ENCODE peak calls at places on chromosome 1, in eight cellular contexts. A is K562; K is ACHN; J is Ammon's horn; U is HS-5; I is amniotic stem cell; V is stimulated activated CD8-positive, alpha-beta memory T cell treated with anti-CD3 and anti-CD28 coated beads, Interleukin-15, amount 100 ng/mL, for 24 hours; R is activated CD4-positive, alpha-beta T cell treated with anti-CD3 and anti-CD28 coated beads, Interleukin-2, amount 50 U/mL, for 48 hours. W is an unnamed sample.

GRCh38 chr1:225603538-225604354 is 49.2 kb downstream of the ENAH start:
- DNase-seq in A (no peak), K (peak; percentile 54), J (no peak), U (peak; percentile 32), I (no peak), V (no peak), R (no peak), W (no peak)

GRCh38 chr1:159429074-159429861 is 2.7 kb upstream of the OR10J4 start:
- DNase-seq in A (no peak), K (peak; percentile 49), J (no peak), U (peak; percentile 87), I (peak; percentile 68), V (no peak), R (no peak), W (no peak)

GRCh38 chr1:160704250-160704649 is 7.4 kb downstream of the CD48 start:
- DNase-seq in A (no peak), K (no peak), J (peak; percentile 31), U (no peak), I (no peak), V (no peak), R (no peak), W (peak; percentile 7)

GRCh38 chr1:108075055-108075454 is 110.1 kb upstream of the VAV3 start:
- DNase-seq in A (no peak), K (no peak), J (no peak), U (no peak), I (no peak), V (no peak), R (no peak), W (no peak)

GRCh38 chr1:27137022-27137542 is 17.8 kb downstream of the SLC9A1 start:
- DNase-seq in A (peak; percentile 83), K (no peak), J (peak; percentile 69), U (no peak), I (no peak), V (peak; percentile 35), R (peak; percentile 83), W (peak; percentile 24)

GRCh38 chr1:211947396-211948295 is 87.7 kb downstream of the INTS7 start:
- DNase-seq in A (no peak), K (no peak), J (no peak), U (no peak), I (no peak), V (no peak), R (no peak), W (no peak)

GRCh38 chr1:240765732-240766363 is 153.9 kb upstream of the GREM2 start:
- DNase-seq in A (no peak), K (peak; percentile 76), J (no peak), U (peak; percentile 31), I (peak; percentile 42), V (no peak), R (no peak), W (no peak)

GRCh38 chr1:54037476-54037875 is 15.5 kb downstream of the TMEM59 start:
- DNase-seq in A (no peak), K (no peak), J (no peak), U (no peak), I (no peak), V (no peak), R (no peak), W (no peak)

GRCh38 chr1:1020415-1021009 is 592 bp downstream of the AGRN start:
- DNase-seq in A (peak; percentile 68), K (peak; percentile 36), J (no peak), U (no peak), I (no peak), V (no peak), R (peak; percentile 35), W (no peak)

GRCh38 chr1:22773981-22774471 is 63.4 kb downstream of the EPHB2 start:
- DNase-seq in A (no peak), K (no peak), J (peak; percentile 80), U (no peak), I (no peak), V (no peak), R (no peak), W (peak; percentile 63)

GRCh38 chr1:37633040-37633949 is 1.4 kb downstream of the RSPO1 start:
- DNase-seq in A (no peak), K (no peak), J (no peak), U (no peak), I (no peak), V (no peak), R (no peak), W (no peak)

GRCh38 chr1:160993544-160993943 is 27.4 kb downstream of the F11R start:
- DNase-seq in A (peak; percentile 54), K (peak; percentile 50), J (no peak), U (peak; percentile 37), I (peak; percentile 53), V (no peak), R (no peak), W (peak; percentile 8)

GRCh38 chr1:93801471-93801870 is 77.5 kb downstream of the DNTTIP2 start:
- DNase-seq in A (no peak), K (no peak), J (no peak), U (no peak), I (no peak), V (no peak), R (no peak), W (no peak)

GRCh38 chr1:59017501-59018231 is 233.8 kb upstream of the JUN start:
- DNase-seq in A (no peak), K (no peak), J (no peak), U (no peak), I (no peak), V (no peak), R (no peak), W (no peak)

GRCh38 chr1:203986887-203987461 is 85.9 kb upstream of the SOX13 start:
- DNase-seq in A (no peak), K (no peak), J (no peak), U (no peak), I (no peak), V (no peak), R (no peak), W (no peak)

GRCh38 chr1:98035587-98035986 is 114.8 kb upstream of the DPYD start:
- DNase-seq in A (no peak), K (no peak), J (no peak), U (no peak), I (no peak), V (no peak), R (no peak), W (no peak)

GRCh38 chr1:218156602-218157001 is 128.5 kb upstream of the RRP15 start:
- DNase-seq in A (no peak), K (no peak), J (no peak), U (no peak), I (no peak), V (no peak), R (no peak), W (no peak)

GRCh38 chr1:224312025-224312424 is 17.9 kb downstream of the NVL start:
- DNase-seq in A (no peak), K (no peak), J (no peak), U (no peak), I (no peak), V (no peak), R (no peak), W (no peak)

GRCh38 chr1:31227891-31228290 is 11.8 kb downstream of the NKAIN1 start:
- DNase-seq in A (no peak), K (no peak), J (peak; percentile 90), U (no peak), I (no peak), V (no peak), R (no peak), W (peak; percentile 24)

GRCh38 chr1:32701421-32701911 is 1.1 kb downstream of the SYNC start:
- DNase-seq in A (no peak), K (no peak), J (no peak), U (no peak), I (no peak), V (no peak), R (no peak), W (no peak)

GRCh38 chr1:99589186-99589636 is 56.7 kb upstream of the PALMD start:
- DNase-seq in A (no peak), K (no peak), J (no peak), U (no peak), I (no peak), V (no peak), R (no peak), W (no peak)

GRCh38 chr1:218942421-218942820 is 231.3 kb upstream of the LYPLAL1 start:
- DNase-seq in A (no peak), K (no peak), J (no peak), U (no peak), I (no peak), V (no peak), R (no peak), W (no peak)

GRCh38 chr1:18858070-18858688 is 1.3 kb downstream of the TAS1R2 start:
- DNase-seq in A (no peak), K (no peak), J (no peak), U (no peak), I (no peak), V (no peak), R (no peak), W (no peak)

GRCh38 chr1:114105401-114105979 is 48.2 kb downstream of the SYT6 start:
- DNase-seq in A (no peak), K (no peak), J (no peak), U (no peak), I (no peak), V (no peak), R (no peak), W (no peak)

GRCh38 chr1:37858931-37859506 is 373 bp downstream of the MTF1 start:
- DNase-seq in A (peak; percentile 47), K (peak; percentile 5), J (no peak), U (no peak), I (no peak), V (no peak), R (peak; percentile 7), W (no peak)

GRCh38 chr1:182175340-182176068 is 114.0 kb upstream of the ZNF648 start:
- DNase-seq in A (no peak), K (no peak), J (no peak), U (no peak), I (no peak), V (no peak), R (no peak), W (no peak)

GRCh38 chr1:11053758-11054137 is 6.1 kb downstream of the SRM start:
- DNase-seq in A (peak; percentile 66), K (peak; percentile 9), J (no peak), U (no peak), I (no peak), V (no peak), R (peak; percentile 31), W (no peak)

W was measured in midbrain.